ENCODE peak calls at places on chromosomes 5 and 9, in eight cellular contexts. H is ELR; Z is dermis microvascular lymphatic vessel endothelial cell; E is NCI-H1694 treated with DMSO at 0.1 percent for 48 hours; W is activated naive CD8-positive, alpha-beta T cell treated with anti-CD3 and anti-CD28 coated beads, Interleukin-2, amount 50 U/mL, for 16 hours; J is stimulated activated CD4-positive, alpha-beta T cell treated with anti-CD3 and anti-CD28 coated beads, Interleukin-2, amount 100 ng/mL, for 48 hours; R is effector CD8-positive, alpha-beta T cell; T is glutamatergic neuron. A is an unnamed sample.

GRCh38 chr9:93003552-93004407 is 54.7 kb upstream of the SUSD3 start:
- DNase-seq in H (peak), R (peak), T (peak), Z (peak), E (peak), W (peak), J (peak), A (peak)

GRCh38 chr9:98657897-98658296 is 50.8 kb downstream of the GABBR2 start:
- DNase-seq in J (no peak), R (no peak), T (no peak), Z (no peak), H (peak), W (no peak), E (no peak), A (no peak)

GRCh38 chr5:39521945-39522590 is 97.3 kb upstream of the DAB2 start:
- DNase-seq in H (no peak), T (no peak), W (no peak), E (no peak), R (no peak), J (no peak), Z (no peak), A (no peak)

GRCh38 chr9:114469091-114469853 is 36.0 kb downstream of the WHRN start:
- DNase-seq in H (no peak), Z (no peak), J (no peak), R (no peak), E (no peak), W (no peak), T (no peak), A (no peak)

GRCh38 chr9:105258225-105258737 is 13.8 kb downstream of the SLC44A1 start:
- DNase-seq in J (no peak), E (no peak), W (no peak), T (no peak), R (no peak), Z (peak), H (no peak), A (no peak)

GRCh38 chr9:87447547-87448432 is 49.9 kb upstream of the DAPK1 start:
- DNase-seq in E (no peak), W (no peak), H (no peak), Z (no peak), R (no peak), J (no peak), T (no peak), A (no peak)

GRCh38 chr5:78361226-78361993 is 993 bp downstream of the SCAMP1 start:
- DNase-seq in R (no peak), Z (peak), T (no peak), E (peak), H (peak), J (no peak), W (no peak), A (peak)

GRCh38 chr9:105672711-105673234 is 10.5 kb downstream of the TAL2 start:
- DNase-seq in E (no peak), T (no peak), R (no peak), J (no peak), H (no peak), Z (peak), W (no peak), A (no peak)

GRCh38 chr5:157820593-157821252 is 38.2 kb downstream of the CLINT1 start:
- DNase-seq in E (peak), J (no peak), W (no peak), H (peak), T (no peak), R (no peak), Z (peak), A (no peak)

GRCh38 chr5:142235870-142236672 is 88.8 kb downstream of the SPRY4 start:
- DNase-seq in J (no peak), H (no peak), Z (no peak), T (no peak), E (no peak), W (no peak), R (no peak), A (no peak)

GRCh38 chr5:77463905-77464304 is 28.2 kb downstream of the WDR41 start:
- DNase-seq in H (no peak), W (no peak), J (no peak), R (no peak), T (no peak), Z (no peak), E (no peak), A (no peak)

GRCh38 chr5:16346380-16346779 is 119.2 kb downstream of the ZNF622 start:
- DNase-seq in T (no peak), Z (no peak), E (no peak), H (no peak), W (no peak), R (no peak), J (no peak), A (no peak)

GRCh38 chr5:56037531-56038010 is 42.8 kb upstream of the IL6ST start:
- DNase-seq in T (no peak), J (no peak), Z (no peak), E (no peak), W (no peak), R (no peak), H (no peak), A (no peak)

A was measured in glomerular endothelial cell.